ENCODE peak calls at places on chromosome 20, in eight cellular contexts. B is PC-9, T is hepatocyte, L is HCT116, U is GM23338, P is MM.1S, Z is SK-N-SH, F is OCI-LY7. J is an unnamed sample. For H3K9me2 and H3K4me1, the result is how much of the 10 kb centered on the place peaks cover.

GRCh38 chr20:14830466-14830865 is 493.1 kb upstream of the FLRT3 start:
- DNase-seq in L (no peak), P (no peak), B (no peak), U (no peak), F (no peak), Z (no peak), T (no peak), J (no peak)

GRCh38 chr20:16537918-16538317 is 35.3 kb downstream of the KIF16B start:
- DNase-seq in B (no peak), U (no peak), L (no peak), P (no peak), T (no peak), Z (no peak), F (no peak), J (no peak)

GRCh38 chr20:1912056-1912455 is 16.8 kb downstream of the SIRPA start:
- DNase-seq in F (no peak), T (no peak), L (no peak), P (no peak), Z (no peak), B (no peak), U (no peak), J (no peak)

GRCh38 chr20:57048027-57048869 is 218.2 kb downstream of the BMP7 start:
- DNase-seq in Z (peak), T (peak), F (peak), B (peak), P (peak), L (no peak), U (peak), J (peak)

GRCh38 chr20:34532320-34532719 is 16.1 kb downstream of the DYNLRB1 start:
- DNase-seq in Z (no peak), U (no peak), F (no peak), B (no peak), P (no peak), L (no peak), T (no peak), J (no peak)

GRCh38 chr20:35215066-35215956 is 11.2 kb upstream of the MMP24 start:
- DNase-seq in U (no peak), L (no peak), Z (no peak), F (no peak), P (no peak), T (no peak), B (peak), J (peak)

GRCh38 chr20:51456511-51457280 is 85.8 kb downstream of the NFATC2 start:
- DNase-seq in Z (peak), F (no peak), L (peak), B (peak), T (peak), U (peak), P (no peak), J (peak)

GRCh38 chr20:58349586-58349985 is 39.4 kb upstream of the VAPB start:
- DNase-seq in L (no peak), T (no peak), U (no peak), P (no peak), B (peak), Z (peak), F (no peak), J (peak)

GRCh38 chr20:23021941-23022340 is 13.2 kb upstream of the SSTR4 start:
- DNase-seq in P (no peak), B (no peak), U (no peak), L (no peak), T (no peak), Z (no peak), F (no peak), J (no peak)

GRCh38 chr20:6611911-6612614 is 155.4 kb upstream of the BMP2 start:
- DNase-seq in P (no peak), Z (no peak), L (no peak), F (no peak), U (no peak), B (no peak), T (no peak), J (peak)

GRCh38 chr20:57464642-57465211 is 60.2 kb downstream of the CTCFL start:
- DNase-seq in L (peak), U (peak), Z (no peak), F (peak), P (no peak), B (peak), T (peak), J (peak)

GRCh38 chr20:327041-327945 is 1.9 kb downstream of the SOX12 start:
- DNase-seq in B (peak), F (peak), L (peak), Z (peak), P (no peak), U (peak), T (peak), J (peak)

GRCh38 chr20:325043-325888 is at the start of gene SOX12:
- DNase-seq in U (peak), B (peak), F (peak), Z (peak), T (peak), L (peak), P (peak), J (peak)

GRCh38 chr20:326645-327031 is 1.3 kb downstream of the SOX12 start:
- DNase-seq in P (peak), U (no peak), F (peak), Z (no peak), L (no peak), T (peak), B (no peak), J (peak)

GRCh38 chr20:324177-325042 is 942 bp upstream of the SOX12 start:
- DNase-seq in B (peak), T (peak), L (peak), U (peak), F (peak), P (peak), Z (peak), J (peak)

GRCh38 chr20:325889-326644 is 715 bp downstream of the SOX12 start:
- DNase-seq in B (no peak), T (peak), F (peak), P (peak), Z (peak), U (peak), L (no peak), J (peak)
- H3K9me2 ChIP-seq in B (under half), T (under half), F (under half), P (under half), Z (under half), U (under half), L (under half), J (under half)

GRCh38 chr20:44723798-44724362 is 8.7 kb downstream of the CCN5 start:
- DNase-seq in Z (no peak), F (no peak), U (no peak), P (no peak), B (no peak), T (no peak), L (no peak), J (no peak)

GRCh38 chr20:44728835-44729342 is 13.7 kb downstream of the CCN5 start:
- DNase-seq in B (peak), T (peak), Z (peak), U (peak), L (peak), F (no peak), P (no peak), J (peak)

GRCh38 chr20:44725852-44726251 is 10.7 kb downstream of the CCN5 start:
- DNase-seq in B (no peak), L (no peak), U (no peak), F (no peak), Z (no peak), P (no peak), T (no peak), J (no peak)

GRCh38 chr20:44724423-44725091 is 9.4 kb downstream of the CCN5 start:
- DNase-seq in T (no peak), L (no peak), B (no peak), Z (no peak), F (no peak), P (no peak), U (peak), J (no peak)

DNA sequence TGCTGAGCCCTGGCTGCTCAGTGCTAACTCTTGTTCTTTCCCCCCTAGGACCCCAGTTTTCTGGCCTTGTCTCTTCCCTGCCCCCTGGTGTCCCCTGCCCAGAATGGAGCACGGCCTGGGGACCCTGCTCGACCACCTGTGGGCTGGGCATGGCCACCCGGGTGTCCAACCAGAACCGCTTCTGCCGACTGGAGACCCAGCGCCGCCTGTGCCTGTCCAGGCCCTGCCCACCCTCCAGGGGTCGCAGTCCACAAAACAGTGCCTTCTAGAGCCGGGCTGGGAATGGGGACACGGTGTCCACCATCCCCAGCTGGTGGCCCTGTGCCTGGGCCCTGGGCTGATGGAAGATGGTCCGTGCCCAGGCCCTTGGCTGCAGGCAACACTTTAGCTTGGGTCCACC is 11.9 kb downstream of the CCN5 start:
- DNase-seq in Z (no peak), F (no peak), T (no peak), B (no peak), P (no peak), L (no peak), U (no peak), J (no peak)
- TF ChIP-seq CTCF in Z (no peak), F (no peak), T (no peak), B (no peak), P (no peak), L (no peak), U (no peak), J (no peak)

GRCh38 chr20:63829598-63829942 is 1.5 kb downstream of the ZBTB46 start:
- DNase-seq in U (no peak), Z (no peak), P (no peak), B (peak), L (no peak), F (no peak), T (no peak), J (no peak)

GRCh38 chr20:63830821-63831593 is at the start of gene ZBTB46:
- DNase-seq in U (peak), P (peak), Z (peak), F (peak), T (peak), B (no peak), L (no peak), J (peak)

GRCh38 chr20:63833776-63834544 is 2.9 kb upstream of the ZBTB46 start:
- DNase-seq in F (no peak), U (no peak), T (no peak), P (no peak), L (no peak), Z (no peak), B (no peak), J (no peak)

GRCh38 chr20:63829943-63830820 is 882 bp downstream of the ZBTB46 start:
- DNase-seq in Z (peak), L (no peak), T (peak), U (peak), F (no peak), P (no peak), B (peak), J (no peak)

DNA sequence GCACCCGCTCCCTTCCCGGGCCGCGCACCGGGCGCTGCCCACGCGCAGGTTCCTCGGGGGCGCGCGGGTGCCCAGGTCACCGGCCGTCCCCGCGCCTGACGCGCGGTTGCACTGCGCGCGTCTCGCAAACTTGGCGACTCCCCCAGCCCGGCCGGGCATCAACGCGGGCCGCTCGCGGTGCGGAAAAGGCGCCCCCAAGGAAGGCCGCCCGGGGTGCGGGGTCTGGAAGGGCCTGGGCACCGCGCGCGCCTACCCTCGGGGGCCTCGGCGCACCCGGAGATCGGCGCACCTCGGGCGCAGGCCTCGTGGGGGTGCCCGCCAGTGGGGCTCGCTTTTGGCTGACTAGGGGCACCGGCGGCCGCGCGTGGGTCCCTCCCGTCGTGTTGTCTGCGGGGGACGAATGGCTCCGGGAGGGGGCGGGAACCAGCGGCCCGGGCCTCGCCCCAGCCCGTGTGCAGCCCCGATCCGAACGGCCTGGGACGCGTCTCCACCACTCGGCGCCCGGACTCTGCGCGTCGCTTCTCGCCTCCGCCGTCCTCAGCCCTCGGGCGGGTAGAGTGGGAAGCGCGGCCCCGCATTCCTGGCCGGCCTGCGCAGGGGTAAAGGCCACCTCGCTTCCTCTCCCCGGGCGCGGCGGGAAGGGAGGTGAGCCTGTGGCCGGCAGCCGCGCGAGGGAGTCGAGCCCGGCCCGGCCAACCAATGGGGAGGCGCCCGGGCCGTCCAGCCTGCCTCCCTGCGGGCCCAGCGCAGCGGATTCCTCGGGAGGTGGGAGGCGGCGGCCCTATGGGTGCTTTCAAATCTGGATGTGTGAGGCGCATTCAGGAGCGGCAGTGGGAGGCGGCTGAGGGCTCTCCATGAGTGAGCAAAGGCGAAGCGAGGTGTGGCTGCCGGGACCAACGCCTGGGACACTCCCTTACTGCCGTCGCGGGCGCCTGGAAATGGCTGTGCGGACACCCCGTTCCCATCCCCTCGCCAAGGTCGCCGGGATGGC is 927 bp upstream of the ZBTB46 start:
- DNase-seq in T (peak), B (peak), U (peak), F (no peak), L (peak), P (no peak), Z (peak), J (no peak)
- H3K4me1 ChIP-seq in T (under half), B (under half), U (under half), F (under half), L (under half), P (under half), Z (under half), J (under half)

GRCh38 chr20:60057866-60058807 is 99.9 kb downstream of the CDH26 start:
- DNase-seq in L (no peak), B (no peak), F (peak), P (no peak), Z (no peak), T (peak), U (peak), J (no peak)
- H3K9me2 ChIP-seq in L (under half), B (under half), F (under half), P (under half), Z (under half), T (under half), U (under half), J (under half)

J was measured in PC-3.